ENCODE peak calls at places on chromosomes 1 and 21, in nine cellular contexts. O, Y, H, F, M, L, C, A and U are unnamed samples.

GRCh38 chr1:94156226-94156625 is 35.3 kb upstream of the ABCA4 start:
- DNase-seq in C (no peak), H (no peak), M (no peak), L (no peak), A (no peak), Y (no peak), O (no peak), F (no peak), U (no peak)

GRCh38 chr1:184260382-184260781 is 126.4 kb upstream of the C1orf21 start:
- DNase-seq in L (no peak), C (peak; percentile 48), F (peak; percentile 3), H (no peak), M (no peak), Y (no peak), O (no peak), A (no peak), U (no peak)

GRCh38 chr1:220113136-220113695 is 19.3 kb downstream of the IARS2 start:
- DNase-seq in O (peak; percentile 43), F (peak; percentile 64), Y (no peak), H (no peak), C (peak; percentile 40), M (no peak), A (no peak), L (no peak), U (no peak)

GRCh38 chr1:15736035-15736665 is at the start of gene SLC25A34:
- DNase-seq in O (no peak), M (peak; percentile 97), C (no peak), F (no peak), A (peak; percentile 91), H (no peak), L (peak; percentile 83), Y (no peak), U (no peak)

GRCh38 chr1:162381383-162381782 is at the start of gene C1orf226:
- DNase-seq in A (no peak), F (peak; percentile 98), H (no peak), M (no peak), L (no peak), Y (no peak), O (no peak), C (no peak), U (no peak)

GRCh38 chr1:234627009-234627950 is 17.3 kb upstream of the IRF2BP2 start:
- DNase-seq in A (no peak), H (no peak), O (no peak), L (no peak), C (no peak), Y (no peak), M (no peak), F (no peak), U (no peak)

GRCh38 chr1:232678185-232678886 is 48.4 kb upstream of the SIPA1L2 start:
- DNase-seq in F (peak; percentile 93), C (peak; percentile 43), M (peak; percentile 21), H (no peak), A (no peak), O (no peak), Y (no peak), L (no peak), U (no peak)

GRCh38 chr1:162036156-162036555 is 12.5 kb upstream of the OLFML2B start:
- DNase-seq in Y (no peak), L (no peak), M (no peak), O (no peak), A (no peak), F (no peak), C (no peak), H (no peak), U (no peak)

GRCh38 chr1:70779571-70779970 is 268.0 kb downstream of the PTGER3 start:
- DNase-seq in L (no peak), Y (no peak), O (no peak), F (peak; percentile 4), C (no peak), A (no peak), M (no peak), H (no peak), U (no peak)

GRCh38 chr1:21736876-21737275 is 46.1 kb downstream of the USP48 start:
- DNase-seq in O (no peak), F (no peak), L (no peak), C (no peak), M (no peak), Y (no peak), A (no peak), H (no peak), U (no peak)

GRCh38 chr1:72623299-72623708 is 341.0 kb upstream of the NEGR1 start:
- DNase-seq in A (no peak), M (no peak), Y (no peak), H (no peak), O (peak; percentile 66), C (peak; percentile 70), L (no peak), F (peak; percentile 78), U (no peak)

GRCh38 chr1:88488277-88488676 is 195.8 kb upstream of the PKN2 start:
- DNase-seq in H (no peak), M (no peak), A (no peak), L (no peak), C (no peak), O (no peak), Y (no peak), F (peak; percentile 76), U (no peak)

GRCh38 chr1:223731076-223731770 is 18.9 kb downstream of the CAPN2 start:
- DNase-seq in L (peak; percentile 77), A (peak; percentile 87), H (peak; percentile 74), F (peak; percentile 77), Y (peak; percentile 56), M (no peak), O (no peak), C (peak; percentile 81), U (no peak)

GRCh38 chr21:17780539-17780938 is 38.6 kb downstream of the C21orf91 start:
- DNase-seq in M (no peak), L (no peak), F (no peak), C (peak; percentile 13), H (no peak), A (no peak), Y (no peak), O (peak; percentile 13), U (no peak)

GRCh38 chr1:23224721-23225648 is 7.7 kb upstream of the HTR1D start:
- DNase-seq in Y (no peak), O (no peak), L (peak; percentile 39), M (no peak), C (peak; percentile 78), A (peak; percentile 28), F (no peak), H (no peak), U (no peak)

GRCh38 chr1:110245876-110246620 is 35.9 kb downstream of the KCNC4 start:
- DNase-seq in F (no peak), H (no peak), C (no peak), L (no peak), Y (no peak), A (no peak), O (no peak), M (no peak), U (peak; percentile 50)

GRCh38 chr1:225949041-225949440 is 8.0 kb upstream of the LEFTY2 start:
- DNase-seq in M (no peak), O (peak; percentile 13), C (no peak), A (no peak), H (no peak), L (no peak), F (no peak), Y (no peak), U (no peak)

GRCh38 chr1:225944951-225945350 is 3.9 kb upstream of the LEFTY2 start:
- DNase-seq in F (no peak), C (no peak), H (no peak), L (no peak), A (no peak), O (no peak), Y (no peak), M (no peak), U (no peak)

GRCh38 chr1:225945564-225945963 is 4.5 kb upstream of the LEFTY2 start:
- DNase-seq in H (no peak), Y (no peak), M (no peak), C (no peak), F (no peak), L (no peak), A (no peak), O (peak; percentile 68), U (no peak)

GRCh38 chr1:225946082-225946620 is 5.1 kb upstream of the LEFTY2 start:
- DNase-seq in O (no peak), C (no peak), M (no peak), L (no peak), F (no peak), H (no peak), Y (no peak), A (no peak), U (no peak)

DNA sequence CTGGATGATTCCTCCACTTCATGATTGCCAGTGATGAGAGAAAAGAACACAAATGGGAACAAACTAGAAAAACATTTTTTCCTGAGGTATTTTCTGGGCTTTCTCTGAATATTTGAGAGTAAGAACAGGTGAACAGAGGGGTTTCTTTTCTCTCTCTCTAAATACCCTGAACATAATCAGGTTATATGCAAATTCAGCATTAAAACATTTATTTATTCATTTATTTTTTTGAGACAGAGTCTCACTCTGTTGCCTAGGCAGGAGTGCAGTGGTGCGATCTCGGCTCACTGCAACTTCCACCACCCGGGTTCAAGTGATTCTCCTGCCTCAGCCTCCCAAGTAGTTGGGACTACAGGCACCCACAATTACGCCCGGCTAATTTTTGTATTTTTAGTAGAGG is 5.8 kb upstream of the LEFTY2 start:
- DNase-seq in A (no peak), L (no peak), Y (no peak), F (no peak), M (no peak), C (no peak), O (no peak), H (no peak), U (no peak)
- TF ChIP-seq CTCF in A (no peak), L (no peak), Y (no peak), F (no peak), M (no peak), C (no peak), O (no peak), H (no peak), U (no peak)

GRCh38 chr1:4203501-4203900 is 303.4 kb upstream of the C1orf174 start:
- DNase-seq in A (no peak), L (no peak), H (no peak), C (no peak), Y (no peak), F (no peak), M (no peak), O (no peak), U (no peak)
- H3K9me3 ChIP-seq in A (peaks cover 4% of the 10 kb centered on the region), L (peaks cover 43% of the 10 kb centered on the region), H (no peaks in the 10 kb centered on the region), C (peaks cover 6% of the 10 kb centered on the region), Y (peaks cover 4% of the 10 kb centered on the region), F (peaks cover 35% of the 10 kb centered on the region), M (no peaks in the 10 kb centered on the region), O (no peaks in the 10 kb centered on the region), U (peaks cover 15% of the 10 kb centered on the region)

DNA sequence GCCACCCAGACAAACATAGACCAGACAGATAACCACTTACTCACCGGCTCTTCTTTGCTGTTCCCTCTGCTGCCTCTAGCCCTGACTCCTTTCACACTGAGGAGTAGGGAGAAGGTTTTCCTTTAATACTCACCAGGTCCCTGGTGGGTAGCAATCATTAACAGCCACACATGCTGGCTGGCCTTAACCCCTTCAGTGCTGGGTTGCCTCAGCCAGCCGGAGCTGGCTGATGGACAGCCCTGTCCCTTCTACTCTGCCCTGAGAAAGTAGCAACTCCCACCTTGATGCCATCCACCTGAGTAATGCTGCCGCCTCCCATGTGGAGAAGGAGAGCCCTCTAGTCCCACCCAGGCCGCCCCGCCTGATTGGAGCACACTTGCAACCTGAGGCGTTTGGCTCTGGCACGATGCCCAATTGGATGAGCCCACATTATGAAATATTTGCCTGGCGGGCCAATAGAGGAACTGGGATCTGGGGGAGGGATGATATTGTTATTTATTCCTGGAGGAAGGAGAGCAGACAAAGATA is 71.6 kb downstream of the PLEKHA6 start:
- DNase-seq in M (peak; percentile 75), A (peak; percentile 86), C (no peak), H (peak; percentile 78), O (no peak), F (peak; percentile 84), Y (peak; percentile 94), L (peak; percentile 72), U (no peak)
- H3K27ac ChIP-seq in M (peak overlapping the region; percentile 89), A (peak overlapping the region; percentile 65), C (no peak overlapping the region), H (peak overlapping the region; percentile 8), O (no peak overlapping the region), F (peak overlapping the region; percentile 21), Y (peak overlapping the region; percentile 95), L (peak overlapping the region; percentile 81), U (no peak overlapping the region)

GRCh38 chr1:169312084-169312954 is 55.3 kb downstream of the NME7 start:
- DNase-seq in F (peak; percentile 97), H (no peak), M (no peak), C (peak; percentile 47), L (no peak), O (no peak), A (no peak), Y (no peak), U (no peak)
- TF ChIP-seq CTCF in F (no peak), H (no peak), M (no peak), C (no peak), L (no peak), O (no peak), A (no peak), Y (no peak), U (no peak)